ENCODE peak calls at places on chromosomes 6 and 20, in four cellular contexts. L is amniotic epithelial cell, G is cardiac muscle cell, F is small intestine. D is an unnamed sample.
A peak's percentile ranks its signal among the peaks of the same experiment; 100 is the strongest.

GRCh38 chr20:52536040-52536439 is 344.5 kb upstream of the ZFP64 start:
- DNase-seq in L (no peak), G (no peak), F (no peak), D (no peak)

GRCh38 chr6:34795836-34796425 is 4.0 kb downstream of the BLTP3A start:
- DNase-seq in F (no peak), G (peak; percentile 34), L (peak; percentile 61), D (no peak)

GRCh38 chr6:152748843-152749242 is 1.8 kb upstream of the VIP start:
- DNase-seq in L (peak; percentile 3), G (peak; percentile 34), F (no peak), D (no peak)

GRCh38 chr20:62248890-62249560 is 10.7 kb downstream of the OSBPL2 start:
- DNase-seq in L (no peak), G (no peak), F (no peak), D (no peak)

GRCh38 chr6:34346175-34347119 is 46.0 kb downstream of the NUDT3 start:
- DNase-seq in F (no peak), G (no peak), L (no peak), D (no peak)

GRCh38 chr6:105993769-105994521 is 92.2 kb upstream of the PRDM1 start:
- DNase-seq in G (peak; percentile 29), L (no peak), F (no peak), D (peak; percentile 45)

GRCh38 chr6:84411060-84411629 is 183.7 kb upstream of the CEP162 start:
- DNase-seq in G (peak; percentile 82), F (no peak), L (peak; percentile 27), D (no peak)

GRCh38 chr20:48169650-48170049 is 384.4 kb upstream of the SULF2 start:
- DNase-seq in G (no peak), L (no peak), F (no peak), D (no peak)

GRCh38 chr20:49447946-49448809 is 34.3 kb downstream of the KCNB1 start:
- DNase-seq in L (no peak), F (no peak), G (peak; percentile 69), D (no peak)

GRCh38 chr6:13407709-13408695 is 79.4 kb downstream of the GFOD1 start:
- DNase-seq in F (peak; percentile 88), G (peak; percentile 99), L (peak; percentile 100), D (no peak)

GRCh38 chr6:109059591-109060021 is 35.0 kb downstream of the SESN1 start:
- DNase-seq in G (peak; percentile 72), F (peak; percentile 49), L (peak; percentile 64), D (no peak)

D was measured in natural killer cell.